ENCODE peak calls at places on chromosomes 2 and 18, in nine cellular contexts. G is NCI-H2081, R is dermis blood vessel endothelial cell, Q is caudate nucleus, X is NCI-H146, N is astrocyte of the spinal cord, U is frontal cortex, M is epithelial cell of prostate, K is posterior vena cava. C is an unnamed sample.

GRCh38 chr18:66607632-66608031 is 3.7 kb upstream of the CDH19 start:
- DNase-seq in K (no peak), X (no peak), N (no peak), G (no peak), Q (no peak), M (no peak), R (no peak), U (no peak), C (no peak)

GRCh38 chr2:226031962-226032441 is 632.5 kb downstream of the NYAP2 start:
- DNase-seq in Q (peak), X (no peak), G (no peak), R (no peak), N (peak), U (no peak), M (no peak), K (no peak), C (no peak)

GRCh38 chr18:75230210-75231052 is 19.8 kb downstream of the TSHZ1 start:
- DNase-seq in M (no peak), K (no peak), U (no peak), Q (no peak), X (no peak), R (peak), N (peak), G (no peak), C (no peak)

GRCh38 chr2:241773511-241774418 is 2.9 kb upstream of the GAL3ST2 start:
- DNase-seq in Q (no peak), N (no peak), G (peak), X (peak), U (peak), R (peak), M (no peak), K (peak), C (peak)

GRCh38 chr2:56132138-56132537 is 51.7 kb upstream of the CCDC85A start:
- DNase-seq in Q (no peak), K (no peak), X (peak), U (peak), M (no peak), R (peak), G (peak), N (peak), C (no peak)

GRCh38 chr2:28391564-28392296 is 928 bp upstream of the FOSL2 start:
- DNase-seq in U (peak), Q (peak), R (peak), X (peak), M (peak), K (peak), G (peak), N (peak), C (peak)

GRCh38 chr2:10704034-10704594 is 14.3 kb upstream of the NOL10 start:
- DNase-seq in X (no peak), Q (no peak), R (no peak), K (no peak), M (no peak), U (no peak), N (no peak), G (no peak), C (no peak)

GRCh38 chr2:161130354-161130753 is 29.9 kb upstream of the TANK start:
- DNase-seq in X (no peak), G (no peak), R (no peak), U (no peak), N (no peak), Q (no peak), M (no peak), K (no peak), C (no peak)

GRCh38 chr2:54366487-54367280 is 89.4 kb upstream of the SPTBN1 start:
- DNase-seq in N (no peak), R (no peak), X (no peak), G (no peak), U (no peak), Q (no peak), M (no peak), K (no peak), C (no peak)

GRCh38 chr18:47115205-47115604 is 35.1 kb downstream of the HDHD2 start:
- DNase-seq in X (no peak), M (no peak), Q (no peak), K (no peak), N (no peak), R (no peak), U (no peak), G (no peak), C (no peak)

GRCh38 chr2:185643434-185643833 is 95.2 kb upstream of the FSIP2 start:
- DNase-seq in R (no peak), N (no peak), X (no peak), U (no peak), Q (no peak), M (no peak), K (no peak), G (no peak), C (no peak)

GRCh38 chr2:237193436-237193835 is 107.7 kb downstream of the COPS8 start:
- DNase-seq in R (no peak), K (no peak), M (no peak), Q (no peak), X (no peak), U (no peak), G (no peak), N (no peak), C (no peak)

GRCh38 chr18:32920796-32921787 is 148.3 kb upstream of the KLHL14 start:
- DNase-seq in M (peak), G (no peak), X (no peak), K (no peak), U (no peak), Q (no peak), N (peak), R (peak), C (no peak)

C was measured in sciatic nerve.